ENCODE peak calls at places on chromosomes 1 and 21, in ten cellular contexts. D is GM03348; V is lower lobe of right lung; F is nephron progenitor cell; M is HCT116; S is omental fat pad; P is SW 1271; G is EL; R is stimulated activated CD4-positive, alpha-beta T cell treated with anti-CD3 and anti-CD28 coated beads, Interleukin-1b, Interleukin-23, amount 100 ng/mL, for 48 hours; T is GM04504. U is an unnamed sample.

GRCh38 chr1:64038965-64039926 is 164.2 kb upstream of the UBE2U start:
- DNase-seq in S (no peak), R (no peak), F (no peak), T (peak), D (peak), G (peak), V (no peak), P (no peak), M (peak), U (no peak)

GRCh38 chr1:12708956-12709555 is 6.9 kb upstream of the AADACL3 start:
- DNase-seq in R (no peak), T (no peak), D (no peak), M (no peak), F (no peak), P (no peak), G (peak), S (no peak), V (no peak), U (no peak)

GRCh38 chr1:113027449-113027848 is 45.5 kb upstream of the LRIG2 start:
- DNase-seq in T (no peak), R (no peak), F (no peak), V (no peak), G (no peak), D (no peak), P (no peak), M (no peak), S (no peak), U (no peak)

GRCh38 chr1:75730432-75730831 is 5.9 kb downstream of the ACADM start:
- DNase-seq in F (no peak), V (no peak), S (no peak), R (no peak), P (no peak), G (no peak), T (no peak), D (no peak), M (no peak), U (no peak)

GRCh38 chr1:59214764-59215208 is 82.1 kb upstream of the FGGY start:
- DNase-seq in M (no peak), D (no peak), G (no peak), P (no peak), F (peak), T (no peak), V (peak), S (no peak), R (no peak), U (no peak)

GRCh38 chr1:5880630-5881405 is 111.4 kb downstream of the NPHP4 start:
- DNase-seq in S (no peak), P (no peak), F (no peak), M (no peak), V (peak), G (no peak), T (no peak), D (no peak), R (no peak), U (no peak)

GRCh38 chr1:20093940-20094391 is 24.0 kb downstream of the PLA2G5 start:
- DNase-seq in M (no peak), F (no peak), D (peak), R (no peak), V (no peak), P (no peak), S (no peak), G (no peak), T (no peak), U (no peak)

GRCh38 chr1:39204441-39205081 is at the start of gene MACF1:
- DNase-seq in T (peak), S (no peak), G (peak), D (peak), R (peak), F (peak), M (no peak), V (no peak), P (peak), U (peak)

GRCh38 chr1:227919916-227920315 is 27.8 kb downstream of the WNT9A start:
- DNase-seq in G (no peak), P (no peak), D (no peak), F (peak), V (no peak), T (no peak), S (no peak), M (no peak), R (no peak), U (no peak)

GRCh38 chr21:17388226-17388625 is 124.6 kb upstream of the CXADR start:
- DNase-seq in F (no peak), V (no peak), M (no peak), R (no peak), S (no peak), T (no peak), G (no peak), D (no peak), P (no peak), U (no peak)

GRCh38 chr1:174982971-174983689 is 16.6 kb upstream of the CACYBP start:
- DNase-seq in F (peak), V (no peak), G (peak), P (peak), M (peak), D (peak), R (no peak), S (no peak), T (no peak), U (peak)

GRCh38 chr1:116377564-116378529 is 4.8 kb downstream of the ATP1A1 start:
- DNase-seq in F (no peak), S (no peak), D (peak), P (peak), V (peak), T (peak), G (peak), M (no peak), R (peak), U (peak)

GRCh38 chr1:89863165-89863835 is 42.5 kb downstream of the LRRC8D start:
- DNase-seq in R (no peak), V (no peak), F (no peak), G (no peak), S (no peak), T (no peak), P (no peak), D (no peak), M (no peak), U (no peak)

GRCh38 chr1:95094923-95095322 is 22.2 kb upstream of the ALG14 start:
- DNase-seq in R (no peak), T (no peak), G (no peak), V (no peak), S (no peak), M (no peak), F (no peak), D (no peak), P (no peak), U (no peak)

GRCh38 chr1:113493533-113493932 is 103.2 kb downstream of the MAGI3 start:
- DNase-seq in G (no peak), D (no peak), M (no peak), P (no peak), V (no peak), F (no peak), T (no peak), R (no peak), S (no peak), U (no peak)

GRCh38 chr1:214281902-214282695 is 1.1 kb downstream of the SMYD2 start:
- DNase-seq in R (peak), M (peak), S (no peak), G (peak), T (peak), V (peak), D (peak), F (peak), P (peak), U (no peak)

GRCh38 chr1:234656981-234657651 is 47.1 kb upstream of the IRF2BP2 start:
- DNase-seq in M (peak), S (no peak), T (peak), G (peak), R (peak), D (peak), P (peak), F (no peak), V (no peak), U (peak)

GRCh38 chr1:86773331-86774288 is 69.2 kb downstream of the SH3GLB1 start:
- DNase-seq in S (no peak), M (no peak), F (no peak), T (no peak), D (no peak), P (peak), R (no peak), G (peak), V (no peak), U (no peak)

GRCh38 chr1:213017447-213018273 is 2.0 kb upstream of the ANGEL2 start:
- DNase-seq in G (no peak), R (no peak), T (no peak), P (no peak), F (no peak), V (no peak), D (no peak), S (no peak), M (no peak), U (no peak)

GRCh38 chr1:109306832-109307362 is at the start of gene MYBPHL:
- DNase-seq in S (no peak), G (no peak), M (no peak), R (no peak), D (no peak), V (peak), P (no peak), T (no peak), F (no peak), U (no peak)

GRCh38 chr1:163875214-163875926 is 553.6 kb downstream of the NUF2 start:
- DNase-seq in S (no peak), R (no peak), V (no peak), F (no peak), D (peak), P (no peak), T (peak), G (peak), M (no peak), U (no peak)

GRCh38 chr1:205137901-205138300 is 16.1 kb upstream of the RBBP5 start:
- DNase-seq in G (no peak), T (no peak), S (no peak), M (no peak), R (no peak), P (no peak), V (no peak), F (no peak), D (no peak), U (no peak)

GRCh38 chr1:81803423-81804103 is 2.8 kb downstream of the ADGRL2 start:
- DNase-seq in V (no peak), P (no peak), R (no peak), S (no peak), M (no peak), D (peak), F (peak), G (peak), T (peak), U (no peak)

GRCh38 chr1:152442765-152443164 is 28.7 kb upstream of the CRNN start:
- DNase-seq in R (no peak), V (no peak), M (no peak), P (no peak), D (no peak), G (peak), T (no peak), F (no peak), S (no peak), U (no peak)

GRCh38 chr1:113813218-113813617 is 942 bp upstream of the RSBN1 start:
- DNase-seq in P (no peak), R (no peak), T (no peak), V (no peak), G (no peak), D (no peak), F (no peak), M (no peak), S (no peak), U (no peak)

GRCh38 chr21:30340714-30341573 is 3.5 kb upstream of the KRTAP27-1 start:
- DNase-seq in S (peak), R (peak), F (peak), P (peak), M (peak), G (no peak), D (peak), T (no peak), V (peak), U (peak)

GRCh38 chr1:60903591-60903990 is 178.8 kb upstream of the NFIA start:
- DNase-seq in R (no peak), F (peak), D (peak), M (no peak), V (no peak), T (peak), S (no peak), G (no peak), P (no peak), U (no peak)

GRCh38 chr1:91736999-91737615 is 148.8 kb downstream of the TGFBR3 start:
- DNase-seq in S (no peak), D (peak), P (peak), R (no peak), G (peak), T (peak), V (no peak), F (peak), M (peak), U (no peak)

GRCh38 chr1:1264868-1265272 is 8.8 kb downstream of the UBE2J2 start:
- DNase-seq in M (no peak), S (no peak), V (no peak), R (no peak), T (peak), F (no peak), G (peak), P (peak), D (peak), U (peak)

U was measured in activated CD4-positive, alpha-beta memory T cell treated with anti-CD3 and anti-CD28 coated beads for 36 hours.